ENCODE peak calls at places on chromosomes 5 and 9, in six cellular contexts. D, Q, Y, I, R and Z are unnamed samples.

GRCh38 chr9:125789196-125789595 is 42.0 kb downstream of the PBX3 start:
- DNase-seq in D (no peak), I (no peak), R (no peak), Q (no peak), Y (no peak), Z (no peak)

GRCh38 chr5:10511741-10512640 is 51.9 kb upstream of the ANKRD33B start:
- DNase-seq in D (no peak), I (no peak), Q (no peak), R (no peak), Y (no peak), Z (no peak)

GRCh38 chr9:137128158-137129088 is 10.5 kb upstream of the GRIN1 start:
- DNase-seq in Y (no peak), I (no peak), R (no peak), Q (no peak), D (no peak), Z (no peak)

GRCh38 chr9:130578865-130579737 is at the start of gene FUBP3:
- DNase-seq in Y (peak; percentile 94), D (peak; percentile 78), I (peak; percentile 82), R (peak; percentile 96), Q (peak; percentile 61), Z (peak; percentile 54)

GRCh38 chr5:174402224-174402812 is 322.1 kb upstream of the MSX2 start:
- DNase-seq in D (no peak), Y (no peak), I (no peak), Q (no peak), R (no peak), Z (no peak)

GRCh38 chr5:53109436-53110127 is at the start of gene MOCS2:
- DNase-seq in D (peak; percentile 84), I (peak; percentile 88), Q (peak; percentile 79), R (peak; percentile 94), Y (peak; percentile 95), Z (no peak)

GRCh38 chr9:100426532-100427365 is at the start of gene MSANTD3:
- DNase-seq in R (peak; percentile 62), D (peak; percentile 33), Y (peak; percentile 89), Q (no peak), I (peak; percentile 37), Z (no peak)

GRCh38 chr9:125513634-125514413 is 193.2 kb downstream of the MAPKAP1 start:
- DNase-seq in Y (no peak), Q (no peak), I (no peak), R (peak; percentile 31), D (no peak), Z (peak; percentile 17)

GRCh38 chr9:108182950-108183381 is 672.8 kb downstream of the ACTL7B start:
- DNase-seq in I (no peak), Y (no peak), R (peak; percentile 30), Q (no peak), D (no peak), Z (no peak)

GRCh38 chr5:13930721-13931246 is 13.7 kb downstream of the DNAH5 start:
- DNase-seq in I (no peak), D (no peak), Q (no peak), R (no peak), Y (no peak), Z (no peak)